ENCODE peak calls at places on chromosomes 12 and 14, in five cellular contexts. U is lung, I is mesendoderm, M is amygdala, S is T follicular helper cell. A is an unnamed sample.

GRCh38 chr12:29229158-29229505 is 80.1 kb downstream of the FAR2 start:
- DNase-seq in M (no peak), U (no peak), S (no peak), I (no peak), A (no peak)

GRCh38 chr14:65483647-65484046 is 71.1 kb downstream of the FUT8 start:
- DNase-seq in S (no peak), I (no peak), M (no peak), U (no peak), A (no peak)

GRCh38 chr14:75514673-75515630 is 7.3 kb upstream of the BATF start:
- DNase-seq in U (no peak), I (peak), M (no peak), S (peak), A (peak)

GRCh38 chr12:48135027-48135426 is 15.9 kb downstream of the PFKM start:
- DNase-seq in M (no peak), U (no peak), I (no peak), S (no peak), A (no peak)

GRCh38 chr14:90557516-90557915 is 160.7 kb downstream of the CALM1 start:
- DNase-seq in I (no peak), U (no peak), S (no peak), M (no peak), A (no peak)

GRCh38 chr14:91387135-91387849 is 30.3 kb downstream of the CCDC88C start:
- DNase-seq in M (no peak), S (no peak), I (no peak), U (no peak), A (peak)

GRCh38 chr14:55588259-55588699 is 8.3 kb downstream of the KTN1 start:
- DNase-seq in M (no peak), S (no peak), I (no peak), U (no peak), A (no peak)

GRCh38 chr12:79782197-79782890 is 91.6 kb upstream of the PAWR start:
- DNase-seq in U (no peak), S (no peak), I (no peak), M (no peak), A (no peak)

GRCh38 chr12:2879853-2880252 is 2.8 kb downstream of the RHNO1 start:
- DNase-seq in U (no peak), M (no peak), S (no peak), I (no peak), A (no peak)

GRCh38 chr12:43131304-43131703 is 420.7 kb downstream of the ADAMTS20 start:
- DNase-seq in I (peak), M (no peak), S (no peak), U (no peak), A (peak)

GRCh38 chr12:95733156-95733825 is 57.3 kb downstream of the NTN4 start:
- DNase-seq in S (no peak), I (no peak), U (no peak), M (no peak), A (no peak)

GRCh38 chr14:30757082-30757481 is 117.3 kb upstream of the COCH start:
- DNase-seq in S (no peak), I (no peak), M (no peak), U (no peak), A (no peak)

GRCh38 chr12:49293056-49293956 is 1.6 kb upstream of the PRPH start:
- DNase-seq in I (peak), M (no peak), U (no peak), S (no peak), A (peak)

GRCh38 chr12:57343703-57344378 is 87.0 kb downstream of the R3HDM2 start:
- DNase-seq in U (no peak), S (no peak), I (no peak), M (no peak), A (no peak)

GRCh38 chr14:24189059-24189375 is 401 bp upstream of the IPO4 start:
- DNase-seq in U (no peak), S (no peak), M (no peak), I (no peak), A (no peak)

GRCh38 chr12:12425616-12426015 is 68.7 kb downstream of the BORCS5 start:
- DNase-seq in U (no peak), I (no peak), S (no peak), M (no peak), A (no peak)

GRCh38 chr14:22338381-22338780 is 250.6 kb downstream of the DAD1 start:
- DNase-seq in U (no peak), I (no peak), M (no peak), S (no peak), A (no peak)

GRCh38 chr12:111773801-111774551 is 7.2 kb downstream of the ALDH2 start:
- DNase-seq in M (peak), S (no peak), U (peak), I (no peak), A (no peak)

GRCh38 chr12:7869137-7869536 is 3.6 kb downstream of the SLC2A14 start:
- DNase-seq in M (no peak), S (no peak), I (no peak), U (no peak), A (no peak)

GRCh38 chr12:3055712-3056467 is 21.3 kb upstream of the TSPAN9 start:
- DNase-seq in I (peak), S (no peak), U (no peak), M (no peak), A (peak)

GRCh38 chr14:106436310-106436905 is 910.0 kb downstream of the TMEM121 start:
- DNase-seq in I (peak), M (no peak), S (peak), U (peak), A (no peak)

GRCh38 chr12:3061129-3061857 is 15.9 kb upstream of the TSPAN9 start:
- DNase-seq in U (no peak), M (no peak), S (no peak), I (no peak), A (no peak)

GRCh38 chr14:99540196-99541032 is 59.2 kb downstream of the CCNK start:
- DNase-seq in U (no peak), S (no peak), M (no peak), I (no peak), A (no peak)

GRCh38 chr12:29611906-29612305 is 114.4 kb upstream of the OVCH1 start:
- DNase-seq in I (peak), U (no peak), S (no peak), M (no peak), A (no peak)

GRCh38 chr14:103847954-103848719 is 762 bp upstream of the PPP1R13B start:
- DNase-seq in U (no peak), M (no peak), I (no peak), S (peak), A (peak)

GRCh38 chr14:64174922-64175782 is 119.0 kb downstream of the ESR2 start:
- DNase-seq in S (no peak), M (no peak), I (no peak), U (no peak), A (no peak)

GRCh38 chr12:116136340-116136739 is 141.2 kb downstream of the MED13L start:
- DNase-seq in S (no peak), U (no peak), M (no peak), I (no peak), A (no peak)

GRCh38 chr12:96401061-96401871 is 1.0 kb upstream of the CDK17 start:
- DNase-seq in U (no peak), M (no peak), I (peak), S (peak), A (peak)

GRCh38 chr12:97452230-97452629 is 10.4 kb upstream of the RMST start:
- DNase-seq in I (no peak), M (no peak), U (no peak), S (no peak), A (no peak)

GRCh38 chr14:73472182-73473114 is 14.1 kb upstream of the NUMB start:
- DNase-seq in M (no peak), U (no peak), S (no peak), I (peak), A (peak)

GRCh38 chr12:8455281-8455680 is 481 bp upstream of the CLEC6A start:
- DNase-seq in M (no peak), U (no peak), S (no peak), I (no peak), A (no peak)

GRCh38 chr14:63713765-63714164 is 14.1 kb downstream of the SGPP1 start:
- DNase-seq in U (no peak), I (no peak), M (no peak), S (no peak), A (no peak)